ENCODE peak calls at places on chromosomes 11 and 22, in five cellular contexts. One of them, this sample, is unnamed.

GRCh38 chr11:78812513-78813293 is 238.0 kb upstream of the NARS2 start:
- DNase-seq in uterus: no peak
- DNase-seq in body of pancreas: no peak
- DNase-seq in transverse colon: peak
- DNase-seq in tibial nerve: no peak
- DNase-seq in this sample: no peak

GRCh38 chr11:68999093-68999747 is 13.8 kb downstream of the MRGPRF start:
- DNase-seq in uterus: no peak
- DNase-seq in body of pancreas: no peak
- DNase-seq in transverse colon: peak
- DNase-seq in tibial nerve: no peak
- DNase-seq in this sample: no peak

GRCh38 chr22:18057568-18058209 is 20.1 kb upstream of the PEX26 start:
- DNase-seq in uterus: peak
- DNase-seq in body of pancreas: peak
- DNase-seq in transverse colon: peak
- DNase-seq in tibial nerve: peak
- DNase-seq in this sample: peak

GRCh38 chr11:20762112-20762511 is 92.7 kb downstream of the NELL1 start:
- DNase-seq in uterus: no peak
- DNase-seq in body of pancreas: no peak
- DNase-seq in transverse colon: no peak
- DNase-seq in tibial nerve: no peak
- DNase-seq in this sample: no peak

GRCh38 chr11:72439455-72439854 is 5.1 kb upstream of the CLPB start:
- DNase-seq in uterus: no peak
- DNase-seq in body of pancreas: no peak
- DNase-seq in transverse colon: no peak
- DNase-seq in tibial nerve: peak
- DNase-seq in this sample: no peak

GRCh38 chr22:43852605-43853327 is 9.5 kb downstream of the SULT4A1 start:
- DNase-seq in uterus: no peak
- DNase-seq in body of pancreas: no peak
- DNase-seq in transverse colon: no peak
- DNase-seq in tibial nerve: no peak
- DNase-seq in this sample: no peak

GRCh38 chr11:64207247-64208085 is 945 bp downstream of the FERMT3 start:
- DNase-seq in uterus: peak
- DNase-seq in body of pancreas: peak
- DNase-seq in transverse colon: peak
- DNase-seq in tibial nerve: peak
- DNase-seq in this sample: peak

GRCh38 chr11:17588166-17588565 is 41.1 kb downstream of the OTOG start:
- DNase-seq in uterus: no peak
- DNase-seq in body of pancreas: no peak
- DNase-seq in transverse colon: no peak
- DNase-seq in tibial nerve: no peak
- DNase-seq in this sample: no peak

GRCh38 chr22:23014250-23014649 is 56.1 kb upstream of the GNAZ start:
- DNase-seq in uterus: no peak
- DNase-seq in body of pancreas: no peak
- DNase-seq in transverse colon: no peak
- DNase-seq in tibial nerve: no peak
- DNase-seq in this sample: no peak

GRCh38 chr22:17213976-17214375 is 5.3 kb downstream of the ADA2 start:
- DNase-seq in uterus: peak
- DNase-seq in body of pancreas: peak
- DNase-seq in transverse colon: peak
- DNase-seq in tibial nerve: peak
- DNase-seq in this sample: peak

GRCh38 chr11:4947505-4947904 is at the start of gene OR51A4:
- DNase-seq in uterus: no peak
- DNase-seq in body of pancreas: no peak
- DNase-seq in transverse colon: no peak
- DNase-seq in tibial nerve: no peak
- DNase-seq in this sample: no peak

GRCh38 chr11:65524747-65525658 is at the start of gene SCYL1:
- DNase-seq in uterus: peak
- DNase-seq in body of pancreas: peak
- DNase-seq in transverse colon: peak
- DNase-seq in tibial nerve: peak
- DNase-seq in this sample: peak
- TF ChIP-seq POLR2A in uterus: peak
- TF ChIP-seq POLR2A in body of pancreas: peak
- TF ChIP-seq POLR2A in transverse colon: peak
- TF ChIP-seq POLR2A in tibial nerve: peak
- TF ChIP-seq POLR2A in this sample: no peak

GRCh38 chr22:33325232-33326004 is 267.2 kb upstream of the SYN3 start:
- DNase-seq in uterus: no peak
- DNase-seq in body of pancreas: no peak
- DNase-seq in transverse colon: no peak
- DNase-seq in tibial nerve: no peak
- DNase-seq in this sample: no peak
- TF ChIP-seq POLR2A in uterus: no peak
- TF ChIP-seq POLR2A in body of pancreas: no peak
- TF ChIP-seq POLR2A in transverse colon: no peak
- TF ChIP-seq POLR2A in tibial nerve: no peak
- TF ChIP-seq POLR2A in this sample: no peak

GRCh38 chr11:62788991-62789390 is 1.8 kb downstream of the TMEM179B start:
- DNase-seq in uterus: no peak
- DNase-seq in body of pancreas: no peak
- DNase-seq in transverse colon: no peak
- DNase-seq in tibial nerve: no peak
- DNase-seq in this sample: no peak

GRCh38 chr11:62791501-62792192 is at the start of gene TMEM223:
- DNase-seq in uterus: peak
- DNase-seq in body of pancreas: peak
- DNase-seq in transverse colon: peak
- DNase-seq in tibial nerve: peak
- DNase-seq in this sample: peak

GRCh38 chr11:62787005-62787759 is at the start of gene TMEM179B:
- DNase-seq in uterus: peak
- DNase-seq in body of pancreas: peak
- DNase-seq in transverse colon: peak
- DNase-seq in tibial nerve: peak
- DNase-seq in this sample: peak

GRCh38 chr11:62789576-62789975 is 2.2 kb downstream of the TMEM223 start:
- DNase-seq in uterus: no peak
- DNase-seq in body of pancreas: no peak
- DNase-seq in transverse colon: no peak
- DNase-seq in tibial nerve: no peak
- DNase-seq in this sample: no peak

DNA sequence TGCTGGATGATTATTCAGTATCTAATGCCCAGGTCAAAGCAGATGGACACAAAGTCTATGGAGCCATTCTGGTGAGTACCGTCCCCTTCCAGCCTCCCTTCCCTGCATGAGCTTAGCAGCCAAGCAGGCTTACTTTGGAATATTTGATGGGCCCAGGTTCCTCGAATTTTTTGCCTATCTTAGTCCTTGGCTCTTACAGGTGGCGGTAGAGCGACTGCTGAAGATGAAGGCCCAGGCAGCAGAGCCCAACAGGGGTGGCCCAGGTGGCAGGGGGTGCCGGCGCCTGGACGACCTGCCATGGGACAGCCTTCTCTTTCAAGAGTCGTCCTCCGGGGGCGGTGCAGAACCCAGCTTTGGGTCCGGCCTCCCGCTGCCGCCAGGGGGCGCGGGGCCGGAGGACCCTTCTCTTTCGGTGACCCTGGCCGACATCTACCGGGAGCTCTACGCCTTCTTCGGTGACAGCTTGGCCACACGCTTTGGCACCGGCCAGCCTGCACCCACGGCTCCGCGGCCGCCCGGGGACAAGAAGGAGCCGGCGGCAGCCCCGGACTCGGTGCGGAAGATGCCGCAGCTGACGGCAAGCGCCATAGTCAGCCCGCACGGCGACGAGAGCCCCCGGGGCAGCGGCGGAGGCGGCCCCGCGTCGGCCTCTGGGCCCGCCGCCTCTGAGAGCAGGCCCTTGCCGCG is 741 bp upstream of the TMEM179B start:
- DNase-seq in uterus: peak
- DNase-seq in body of pancreas: peak
- DNase-seq in transverse colon: peak
- DNase-seq in tibial nerve: peak
- DNase-seq in this sample: peak
- TF ChIP-seq POLR2A in uterus: no peak
- TF ChIP-seq POLR2A in body of pancreas: no peak
- TF ChIP-seq POLR2A in transverse colon: no peak
- TF ChIP-seq POLR2A in tibial nerve: no peak
- TF ChIP-seq POLR2A in this sample: no peak

DNA sequence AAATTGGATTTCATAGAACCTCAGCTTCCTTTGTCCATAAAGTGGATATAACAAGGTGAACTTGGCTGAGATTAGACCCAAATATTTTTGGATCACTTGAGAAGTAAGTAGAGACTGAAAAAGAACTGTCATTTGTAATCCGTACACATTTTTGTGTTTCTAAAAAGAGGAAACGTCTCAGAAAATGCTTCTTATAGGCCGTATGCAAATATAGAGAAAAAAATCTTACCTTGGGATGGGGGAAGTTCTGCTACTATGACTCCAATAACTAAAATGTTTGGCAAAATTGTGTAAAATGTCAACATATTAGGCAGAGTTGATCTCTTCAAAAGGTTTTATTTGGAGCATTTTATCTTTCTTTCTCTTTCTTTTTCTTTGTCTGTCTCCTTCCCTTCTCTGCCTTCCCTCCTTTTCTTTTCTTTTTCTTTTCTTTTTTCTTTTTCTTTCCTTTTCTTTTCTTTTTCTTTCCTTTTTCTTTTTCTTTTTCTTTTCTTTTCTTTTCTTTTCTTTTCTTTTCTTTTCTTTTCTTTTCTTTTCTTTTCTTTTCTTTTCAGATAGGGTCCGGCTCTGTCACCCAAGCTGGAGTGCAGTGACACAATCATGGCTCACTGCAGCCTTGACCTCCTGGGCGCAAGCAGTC is 48.2 kb downstream of the ADM start:
- DNase-seq in uterus: no peak
- DNase-seq in body of pancreas: no peak
- DNase-seq in transverse colon: no peak
- DNase-seq in tibial nerve: no peak
- DNase-seq in this sample: no peak
- TF ChIP-seq POLR2A in uterus: no peak
- TF ChIP-seq POLR2A in body of pancreas: no peak
- TF ChIP-seq POLR2A in transverse colon: no peak
- TF ChIP-seq POLR2A in tibial nerve: no peak
- TF ChIP-seq POLR2A in this sample: no peak

GRCh38 chr22:46740910-46741785 is 3.1 kb upstream of the CERK start:
- DNase-seq in uterus: no peak
- DNase-seq in body of pancreas: no peak
- DNase-seq in transverse colon: no peak
- DNase-seq in tibial nerve: no peak
- DNase-seq in this sample: no peak
- TF ChIP-seq POLR2A in uterus: no peak
- TF ChIP-seq POLR2A in body of pancreas: no peak
- TF ChIP-seq POLR2A in transverse colon: no peak
- TF ChIP-seq POLR2A in tibial nerve: no peak
- TF ChIP-seq POLR2A in this sample: no peak

DNA sequence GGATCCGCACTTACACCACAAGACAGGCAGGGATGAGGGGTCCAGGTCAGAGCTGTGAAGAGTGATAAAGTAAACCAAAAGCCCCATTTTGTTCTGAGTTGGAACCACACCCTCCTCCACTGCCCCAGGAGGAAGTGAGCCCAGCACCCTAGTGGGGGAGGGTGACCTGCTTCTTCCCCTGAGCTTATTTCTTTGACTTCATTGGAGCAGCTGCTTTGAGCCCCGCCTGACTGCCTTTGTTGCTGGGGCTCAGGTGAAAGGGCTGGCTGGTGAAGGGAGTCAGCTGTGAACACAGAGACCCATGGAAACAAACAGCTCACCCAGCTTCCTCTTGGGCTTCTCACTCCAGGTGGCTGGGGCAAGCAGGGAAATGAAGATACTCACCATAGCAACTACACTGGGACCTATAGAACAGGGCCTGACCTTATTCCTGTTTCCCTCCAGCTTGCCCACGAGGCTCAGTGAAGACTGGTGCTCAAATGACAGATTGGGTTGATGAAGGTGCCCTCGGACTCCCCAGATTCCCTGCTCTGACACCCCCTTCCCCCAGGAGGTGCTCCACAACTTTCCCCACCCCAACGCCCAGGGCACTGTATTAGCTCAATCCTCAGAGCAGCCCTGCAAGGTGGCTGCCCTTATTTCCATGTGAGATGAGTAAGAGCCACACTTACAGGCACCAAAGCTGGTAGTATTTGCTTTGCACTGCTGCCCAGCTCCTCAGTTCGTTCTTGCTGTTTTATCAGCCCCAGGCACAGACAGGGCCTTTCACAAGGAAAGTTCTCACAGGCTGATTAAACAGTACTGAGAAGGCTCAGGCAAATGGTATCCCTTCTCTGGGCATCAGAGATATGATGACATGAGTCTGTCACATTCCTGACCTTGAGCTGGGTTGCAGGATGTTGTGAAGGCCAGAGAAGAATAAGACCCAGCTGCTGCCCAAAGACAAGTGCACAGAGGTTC is 2.4 kb downstream of the UCP2 start:
- DNase-seq in uterus: no peak
- DNase-seq in body of pancreas: peak
- DNase-seq in transverse colon: peak
- DNase-seq in tibial nerve: no peak
- DNase-seq in this sample: peak
- TF ChIP-seq POLR2A in uterus: no peak
- TF ChIP-seq POLR2A in body of pancreas: no peak
- TF ChIP-seq POLR2A in transverse colon: no peak
- TF ChIP-seq POLR2A in tibial nerve: peak
- TF ChIP-seq POLR2A in this sample: no peak